ENCODE peak calls at places on chromosomes 11 and 22, in seven cellular contexts. X is bronchial epithelial cell, F is Peyer's patch, Z is colonic mucosa, S is lower lobe of right lung, H is vagina, B is BJ. Q is an unnamed sample.

GRCh38 chr22:23889620-23890019 is 4.6 kb upstream of the MIF start:
- DNase-seq in X (no peak), F (no peak), Z (no peak), S (no peak), H (no peak), B (no peak), Q (no peak)

GRCh38 chr22:39283312-39284141 is 35.9 kb downstream of the RPL3 start:
- DNase-seq in X (no peak), F (no peak), Z (no peak), S (peak; percentile 84), H (no peak), B (no peak), Q (no peak)

GRCh38 chr11:39975091-39975490 is 1484.4 kb downstream of the LRRC4C start:
- DNase-seq in X (no peak), F (no peak), Z (no peak), S (no peak), H (no peak), B (no peak), Q (no peak)

GRCh38 chr11:112734207-112734606 is 227.0 kb upstream of the NCAM1 start:
- DNase-seq in X (peak; percentile 20), F (no peak), Z (no peak), S (no peak), H (no peak), B (no peak), Q (no peak)

GRCh38 chr11:90836031-90836430 is 613.2 kb upstream of the CHORDC1 start:
- DNase-seq in X (no peak), F (no peak), Z (no peak), S (no peak), H (no peak), B (no peak), Q (no peak)

GRCh38 chr11:35662061-35662648 is 420 bp upstream of the TRIM44 start:
- DNase-seq in X (peak; percentile 30), F (peak; percentile 52), Z (no peak), S (no peak), H (peak; percentile 93), B (no peak), Q (no peak)

GRCh38 chr11:61654397-61654829 is 25.8 kb upstream of the DAGLA start:
- DNase-seq in X (no peak), F (no peak), Z (peak; percentile 75), S (peak; percentile 63), H (no peak), B (no peak), Q (no peak)

GRCh38 chr22:28116261-28116673 is 197.2 kb upstream of the PITPNB start:
- DNase-seq in X (peak; percentile 97), F (no peak), Z (no peak), S (no peak), H (no peak), B (peak; percentile 85), Q (no peak)

GRCh38 chr11:2862395-2862949 is 23.1 kb downstream of the CDKN1C start:
- DNase-seq in X (no peak), F (no peak), Z (no peak), S (no peak), H (no peak), B (no peak), Q (no peak)
- H3K27me3 ChIP-seq in X (peaks cover 9% of the 10 kb centered on the region), F (no peaks in the 10 kb centered on the region), Z (peaks cover 20% of the 10 kb centered on the region), S (peaks cover 18% of the 10 kb centered on the region), H (no peaks in the 10 kb centered on the region), B (peaks cover 10% of the 10 kb centered on the region), Q (no peaks in the 10 kb centered on the region)

DNA sequence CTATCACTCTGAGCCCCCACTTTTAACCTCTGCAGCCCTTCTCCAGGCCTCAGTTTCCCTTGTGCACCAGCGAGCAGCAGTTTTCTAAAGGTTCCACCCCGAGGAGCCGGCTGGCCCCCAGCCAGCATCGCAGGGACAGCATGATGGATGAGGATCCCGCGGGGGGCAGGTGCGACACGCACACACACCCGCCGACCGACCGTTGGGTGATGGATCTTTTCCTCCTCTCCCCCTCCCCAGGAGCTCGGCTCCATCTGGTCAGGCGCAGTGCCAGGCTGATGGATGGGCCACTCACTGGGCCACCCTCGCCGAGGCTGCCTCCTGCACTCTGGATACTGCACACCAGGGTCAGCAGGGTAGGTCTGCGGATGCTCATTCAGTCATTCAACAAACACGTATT is 12.8 kb upstream of the CABP7 start:
- DNase-seq in X (no peak), F (no peak), Z (no peak), S (no peak), H (no peak), B (no peak), Q (no peak)
- TF ChIP-seq CTCF in X (no peak), F (no peak), Z (no peak), S (no peak), H (no peak), B (no peak), Q (no peak)

GRCh38 chr22:20962491-20962945 is 4.5 kb upstream of the AIFM3 start:
- DNase-seq in X (no peak), F (no peak), Z (no peak), S (no peak), H (no peak), B (no peak), Q (no peak)

GRCh38 chr22:20965104-20965887 is 1.8 kb upstream of the AIFM3 start:
- DNase-seq in X (no peak), F (no peak), Z (peak; percentile 55), S (no peak), H (no peak), B (no peak), Q (no peak)

GRCh38 chr22:20964090-20964798 is 2.8 kb upstream of the AIFM3 start:
- DNase-seq in X (no peak), F (no peak), Z (no peak), S (no peak), H (no peak), B (no peak), Q (no peak)

GRCh38 chr22:20964799-20965103 is 2.3 kb upstream of the AIFM3 start:
- DNase-seq in X (no peak), F (no peak), Z (no peak), S (no peak), H (no peak), B (no peak), Q (no peak)

GRCh38 chr22:20963201-20964052 is 3.6 kb upstream of the AIFM3 start:
- DNase-seq in X (no peak), F (no peak), Z (no peak), S (no peak), H (no peak), B (no peak), Q (no peak)
- H3K27me3 ChIP-seq in X (no peaks in the 10 kb centered on the region), F (no peaks in the 10 kb centered on the region), Z (no peaks in the 10 kb centered on the region), S (peaks cover 22% of the 10 kb centered on the region), H (no peaks in the 10 kb centered on the region), B (peaks cover 7% of the 10 kb centered on the region), Q (no peaks in the 10 kb centered on the region)

GRCh38 chr22:50473088-50473487 is 1.7 kb downstream of the SBF1 start:
- DNase-seq in X (peak; percentile 20), F (peak; percentile 59), Z (peak; percentile 46), S (no peak), H (no peak), B (no peak), Q (peak; percentile 15)
- TF ChIP-seq CTCF in X (peak; percentile 46), F (peak; percentile 27), Z (no peak), S (peak; percentile 10), H (no peak), B (peak; percentile 40), Q (no peak)

Q was measured in Panc1.